ENCODE peak calls at places on chromosomes 5 and 9, in seven cellular contexts. E is HL-60, B is AG04450, N is lung, A is transverse colon, Z is heart left ventricle, L is mesothelial cell of epicardium. Y is an unnamed sample.

GRCh38 chr5:87300744-87301143 is 33.1 kb downstream of the RASA1 start:
- DNase-seq in E (no peak), B (peak), N (no peak), A (no peak), Z (no peak), L (no peak), Y (no peak)

GRCh38 chr5:169020102-169020501 is 280.8 kb downstream of the SLIT3 start:
- DNase-seq in E (no peak), B (no peak), N (no peak), A (no peak), Z (no peak), L (no peak), Y (no peak)

GRCh38 chr9:12922209-12922914 is 147.5 kb downstream of the LURAP1L start:
- DNase-seq in E (no peak), B (no peak), N (no peak), A (no peak), Z (no peak), L (no peak), Y (no peak)

GRCh38 chr5:1029945-1030625 is 21.5 kb downstream of the NKD2 start:
- DNase-seq in E (no peak), B (no peak), N (no peak), A (no peak), Z (peak), L (no peak), Y (no peak)

GRCh38 chr5:57171818-57172465 is 1.9 kb upstream of the GPBP1 start:
- DNase-seq in E (no peak), B (no peak), N (peak), A (peak), Z (no peak), L (no peak), Y (no peak)

GRCh38 chr9:132792547-132792946 is 85.5 kb downstream of the AK8 start:
- DNase-seq in E (no peak), B (no peak), N (no peak), A (no peak), Z (no peak), L (no peak), Y (no peak)

GRCh38 chr5:586751-587285 is 25.3 kb upstream of the CEP72 start:
- DNase-seq in E (no peak), B (no peak), N (no peak), A (no peak), Z (no peak), L (no peak), Y (no peak)

GRCh38 chr9:133658442-133659431 is 22.6 kb downstream of the DBH start:
- DNase-seq in E (no peak), B (no peak), N (peak), A (peak), Z (no peak), L (no peak), Y (peak)

GRCh38 chr5:62354028-62354874 is 48.2 kb downstream of the KIF2A start:
- DNase-seq in E (peak), B (peak), N (no peak), A (no peak), Z (no peak), L (no peak), Y (no peak)

GRCh38 chr5:128100860-128101557 is 17.4 kb downstream of the SLC12A2 start:
- DNase-seq in E (no peak), B (no peak), N (no peak), A (no peak), Z (no peak), L (no peak), Y (no peak)

GRCh38 chr5:139659673-139660072 is 11.5 kb downstream of the CXXC5 start:
- DNase-seq in E (no peak), B (no peak), N (no peak), A (no peak), Z (no peak), L (peak), Y (no peak)

GRCh38 chr5:139657363-139658321 is 9.5 kb downstream of the CXXC5 start:
- DNase-seq in E (no peak), B (no peak), N (no peak), A (no peak), Z (no peak), L (no peak), Y (no peak)

GRCh38 chr5:139660105-139660915 is 12.2 kb downstream of the CXXC5 start:
- DNase-seq in E (no peak), B (no peak), N (peak), A (peak), Z (peak), L (no peak), Y (no peak)

GRCh38 chr5:139658928-139659667 is 10.9 kb downstream of the CXXC5 start:
- DNase-seq in E (no peak), B (no peak), N (no peak), A (no peak), Z (no peak), L (no peak), Y (no peak)

DNA sequence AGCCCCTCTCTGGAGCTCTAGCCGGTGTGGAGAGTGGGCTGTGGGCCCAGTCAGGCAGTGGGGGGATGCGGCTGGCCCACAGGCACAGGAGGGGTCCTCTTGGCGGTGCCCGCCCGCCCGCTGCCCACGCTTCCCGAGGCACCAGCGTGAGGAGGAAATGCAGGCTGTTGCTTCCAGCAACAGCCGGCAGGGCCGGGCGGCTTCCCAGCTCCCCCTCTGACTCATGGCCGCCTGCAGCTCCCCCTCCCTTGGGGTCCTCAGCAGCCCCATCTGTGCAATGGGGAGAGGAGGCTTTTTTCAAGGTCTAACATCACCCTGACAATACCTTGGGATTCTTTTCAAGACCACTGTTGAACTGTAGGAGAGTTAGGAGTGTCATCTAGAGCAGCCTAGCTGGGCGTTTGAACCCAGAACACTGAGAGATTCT is 10.4 kb downstream of the CXXC5 start:
- DNase-seq in E (no peak), B (no peak), N (no peak), A (no peak), Z (no peak), L (no peak), Y (no peak)
- TF ChIP-seq CTCF in E (no peak), B (no peak), N (no peak), A (no peak), Z (no peak), L (no peak), Y (no peak)

DNA sequence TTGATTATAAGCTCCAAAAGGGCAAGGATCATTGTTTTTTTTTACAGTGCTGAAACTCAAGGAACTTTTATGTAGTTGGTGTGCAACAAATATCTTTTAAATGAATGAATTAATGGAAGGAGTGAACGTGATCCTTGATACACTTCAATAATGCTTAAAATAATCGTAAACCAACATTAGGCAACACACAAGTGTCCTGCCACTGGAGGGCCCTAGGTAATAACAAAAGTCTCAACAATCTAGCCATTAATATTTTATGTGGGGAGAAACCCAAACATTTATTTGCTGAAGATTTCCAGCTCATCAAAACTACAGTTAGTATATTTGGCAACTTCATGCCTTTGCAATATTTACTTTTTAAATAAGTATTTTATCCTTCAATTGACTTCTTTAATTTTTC is 309.0 kb upstream of the FBXL7 start:
- DNase-seq in E (no peak), B (no peak), N (no peak), A (no peak), Z (no peak), L (no peak), Y (no peak)
- TF ChIP-seq CTCF in E (no peak), B (no peak), N (no peak), A (no peak), Z (peak), L (no peak), Y (no peak)

GRCh38 chr9:7354704-7355103 is 444.9 kb downstream of the DMAC1 start:
- DNase-seq in E (no peak), B (no peak), N (no peak), A (no peak), Z (no peak), L (no peak), Y (no peak)

GRCh38 chr9:7360513-7360912 is 439.1 kb downstream of the DMAC1 start:
- DNase-seq in E (no peak), B (no peak), N (no peak), A (no peak), Z (no peak), L (no peak), Y (no peak)

GRCh38 chr9:7363777-7364477 is 435.7 kb downstream of the DMAC1 start:
- DNase-seq in E (no peak), B (no peak), N (no peak), A (no peak), Z (no peak), L (no peak), Y (no peak)

GRCh38 chr9:7358876-7359275 is 440.7 kb downstream of the DMAC1 start:
- DNase-seq in E (no peak), B (no peak), N (no peak), A (no peak), Z (no peak), L (no peak), Y (no peak)
- TF ChIP-seq CTCF in E (no peak), B (peak), N (no peak), A (no peak), Z (no peak), L (no peak), Y (no peak)

DNA sequence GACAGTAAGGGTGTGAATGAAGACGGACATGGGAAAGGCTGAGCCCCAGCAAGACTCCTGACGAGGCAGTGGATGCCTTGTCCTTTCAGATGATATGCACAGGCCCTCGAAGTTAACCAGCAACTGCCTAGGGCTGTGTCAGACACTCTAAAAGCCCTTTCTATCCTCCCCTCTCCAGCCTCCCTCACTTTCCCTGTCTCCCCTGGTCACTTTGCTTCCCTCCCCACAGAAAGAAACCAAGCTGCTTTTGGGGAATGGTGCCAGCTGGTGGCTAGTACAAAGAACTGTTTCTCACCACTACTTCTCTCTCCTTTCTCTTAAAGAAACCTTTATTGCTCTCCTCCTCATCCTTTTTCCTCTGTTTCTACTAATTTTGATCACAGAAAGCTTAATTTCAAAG is 21.4 kb downstream of the LHFPL2 start:
- DNase-seq in E (no peak), B (no peak), N (no peak), A (no peak), Z (no peak), L (no peak), Y (no peak)
- TF ChIP-seq CTCF in E (no peak), B (peak), N (peak), A (no peak), Z (peak), L (no peak), Y (no peak)

GRCh38 chr9:123099548-123099947 is 66.1 kb downstream of the GPR21 start:
- DNase-seq in E (no peak), B (no peak), N (no peak), A (no peak), Z (no peak), L (no peak), Y (no peak)

GRCh38 chr9:123099042-123099441 is 65.6 kb downstream of the GPR21 start:
- DNase-seq in E (no peak), B (no peak), N (no peak), A (no peak), Z (no peak), L (no peak), Y (no peak)

GRCh38 chr9:123105490-123105889 is 72.0 kb downstream of the GPR21 start:
- DNase-seq in E (no peak), B (no peak), N (no peak), A (no peak), Z (no peak), L (no peak), Y (no peak)

GRCh38 chr9:123104807-123105206 is 71.3 kb downstream of the GPR21 start:
- DNase-seq in E (no peak), B (no peak), N (no peak), A (no peak), Z (no peak), L (no peak), Y (no peak)

DNA sequence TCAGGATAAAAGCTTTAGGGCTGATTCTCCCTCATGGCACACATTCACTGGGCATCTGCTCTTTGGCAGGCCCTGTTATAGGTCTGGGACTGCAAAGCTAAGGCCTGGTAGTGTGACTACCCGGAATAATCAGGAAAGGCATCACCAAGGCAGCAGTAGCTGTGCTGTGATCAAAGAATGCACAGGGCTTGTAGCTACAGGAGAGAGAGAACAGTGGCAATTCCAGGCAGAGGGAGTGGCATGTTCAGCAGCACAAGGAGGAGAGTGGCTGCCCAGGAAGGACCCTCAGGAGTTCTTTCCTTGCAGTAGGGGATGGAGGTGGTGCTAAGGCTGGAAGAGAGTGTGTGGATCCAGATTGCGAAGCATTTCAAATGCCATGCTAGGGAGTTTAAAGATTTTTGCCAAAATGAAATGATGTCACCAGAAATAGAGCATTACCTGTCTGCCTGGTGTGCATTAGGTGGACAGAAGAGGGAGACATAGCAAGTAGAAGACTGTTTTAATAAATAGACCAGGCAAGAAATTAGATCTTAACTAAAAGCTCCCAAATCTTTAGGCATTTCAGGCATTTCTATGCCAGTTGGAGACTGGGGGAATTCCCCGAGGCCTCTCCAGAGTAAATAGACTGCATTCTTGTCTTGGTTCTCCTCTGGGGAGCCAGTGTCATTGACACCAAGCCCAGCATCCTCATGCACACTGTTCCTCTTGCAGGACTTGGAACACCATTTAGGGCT is 69.1 kb downstream of the GPR21 start:
- DNase-seq in E (no peak), B (peak), N (no peak), A (no peak), Z (no peak), L (no peak), Y (no peak)
- TF ChIP-seq CTCF in E (no peak), B (peak), N (no peak), A (no peak), Z (no peak), L (peak), Y (no peak)

GRCh38 chr5:140794594-140795258 is at the start of gene PCDHA2:
- DNase-seq in E (no peak), B (no peak), N (no peak), A (no peak), Z (peak), L (no peak), Y (no peak)

GRCh38 chr5:140800816-140801493 is at the start of gene PCDHA3:
- DNase-seq in E (no peak), B (no peak), N (no peak), A (no peak), Z (no peak), L (no peak), Y (no peak)

GRCh38 chr5:140791111-140791510 is 3.5 kb upstream of the PCDHA2 start:
- DNase-seq in E (peak), B (no peak), N (no peak), A (no peak), Z (no peak), L (no peak), Y (no peak)

GRCh38 chr5:140796718-140797095 is 2.1 kb downstream of the PCDHA2 start:
- DNase-seq in E (no peak), B (no peak), N (no peak), A (no peak), Z (peak), L (no peak), Y (no peak)

GRCh38 chr5:140795259-140795641 is 598 bp downstream of the PCDHA2 start:
- DNase-seq in E (no peak), B (no peak), N (no peak), A (no peak), Z (no peak), L (no peak), Y (no peak)
- TF ChIP-seq CTCF in E (no peak), B (peak), N (no peak), A (no peak), Z (no peak), L (no peak), Y (no peak)

DNA sequence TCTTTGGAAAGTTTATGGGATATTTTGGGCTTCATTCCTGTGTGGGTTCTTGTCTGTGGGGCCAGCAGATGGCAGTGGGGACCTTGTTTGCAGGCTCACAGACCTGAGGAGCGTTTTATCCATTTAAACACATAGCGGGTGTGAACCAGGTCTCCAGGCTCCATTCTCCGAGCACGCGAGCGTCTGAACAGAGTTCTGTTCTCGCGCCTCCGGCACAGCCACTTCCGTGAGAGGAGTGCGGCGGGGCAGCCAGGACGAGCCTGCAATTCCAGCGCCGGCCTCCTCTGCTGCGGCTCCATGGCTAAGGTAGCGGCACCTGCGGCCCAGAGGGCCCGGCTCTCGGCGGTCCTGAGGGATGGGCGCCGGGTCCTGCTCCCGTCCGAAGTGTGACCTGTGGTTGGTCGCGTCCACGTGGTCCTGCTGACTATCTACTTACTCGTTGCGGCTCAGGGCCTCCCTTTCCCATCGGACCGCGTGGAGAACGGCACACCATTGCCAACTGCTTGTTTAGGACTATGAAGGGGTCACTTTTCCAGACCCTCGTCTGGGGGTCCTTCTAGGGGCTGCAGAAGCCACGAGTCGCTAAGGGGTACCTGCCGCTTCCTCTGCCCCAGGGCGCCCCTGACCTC is 7.3 kb downstream of the NRARP start:
- DNase-seq in E (no peak), B (no peak), N (no peak), A (peak), Z (peak), L (no peak), Y (no peak)
- TF ChIP-seq CTCF in E (no peak), B (peak), N (no peak), A (peak), Z (no peak), L (no peak), Y (no peak)

GRCh38 chr5:30325795-30326194 is 867.7 kb upstream of the CDH6 start:
- DNase-seq in E (no peak), B (no peak), N (no peak), A (no peak), Z (no peak), L (no peak), Y (no peak)
- TF ChIP-seq CTCF in E (no peak), B (no peak), N (no peak), A (no peak), Z (no peak), L (no peak), Y (no peak)

Y was measured in omental fat pad.